ENCODE peak calls at places on chromosomes 6 and 20, in five cellular contexts. S is HepG2, J is K562, V is H1, U is HCT116. N is an unnamed sample.

GRCh38 chr6:8175046-8175777 is 72.9 kb upstream of the EEF1E1 start:
- DNase-seq in S (no peak), J (no peak), V (no peak), U (no peak), N (no peak)

GRCh38 chr20:59014680-59015389 is 4.4 kb upstream of the TUBB1 start:
- DNase-seq in S (no peak), J (no peak), V (no peak), U (no peak), N (no peak)

GRCh38 chr6:25369043-25369442 is 89.9 kb downstream of the CARMIL1 start:
- DNase-seq in S (no peak), J (no peak), V (no peak), U (no peak), N (no peak)

GRCh38 chr6:168909288-168909687 is 344.4 kb downstream of the THBS2 start:
- DNase-seq in S (no peak), J (no peak), V (no peak), U (no peak), N (no peak)

GRCh38 chr6:35048631-35049083 is 92.5 kb downstream of the TCP11 start:
- DNase-seq in S (no peak), J (no peak), V (no peak), U (no peak), N (no peak)

GRCh38 chr6:105373481-105373880 is 29.4 kb downstream of the PREP start:
- DNase-seq in S (no peak), J (no peak), V (no peak), U (no peak), N (no peak)

GRCh38 chr20:36726168-36726567 is 19.7 kb downstream of the NDRG3 start:
- DNase-seq in S (no peak), J (no peak), V (no peak), U (no peak), N (no peak)

GRCh38 chr20:46512943-46513844 is at the start of gene ZNF334:
- DNase-seq in S (peak), J (peak), V (peak), U (no peak), N (no peak)

GRCh38 chr6:30258204-30258603 is 45.0 kb upstream of the TRIM26 start:
- DNase-seq in S (no peak), J (no peak), V (no peak), U (no peak), N (no peak)

DNA sequence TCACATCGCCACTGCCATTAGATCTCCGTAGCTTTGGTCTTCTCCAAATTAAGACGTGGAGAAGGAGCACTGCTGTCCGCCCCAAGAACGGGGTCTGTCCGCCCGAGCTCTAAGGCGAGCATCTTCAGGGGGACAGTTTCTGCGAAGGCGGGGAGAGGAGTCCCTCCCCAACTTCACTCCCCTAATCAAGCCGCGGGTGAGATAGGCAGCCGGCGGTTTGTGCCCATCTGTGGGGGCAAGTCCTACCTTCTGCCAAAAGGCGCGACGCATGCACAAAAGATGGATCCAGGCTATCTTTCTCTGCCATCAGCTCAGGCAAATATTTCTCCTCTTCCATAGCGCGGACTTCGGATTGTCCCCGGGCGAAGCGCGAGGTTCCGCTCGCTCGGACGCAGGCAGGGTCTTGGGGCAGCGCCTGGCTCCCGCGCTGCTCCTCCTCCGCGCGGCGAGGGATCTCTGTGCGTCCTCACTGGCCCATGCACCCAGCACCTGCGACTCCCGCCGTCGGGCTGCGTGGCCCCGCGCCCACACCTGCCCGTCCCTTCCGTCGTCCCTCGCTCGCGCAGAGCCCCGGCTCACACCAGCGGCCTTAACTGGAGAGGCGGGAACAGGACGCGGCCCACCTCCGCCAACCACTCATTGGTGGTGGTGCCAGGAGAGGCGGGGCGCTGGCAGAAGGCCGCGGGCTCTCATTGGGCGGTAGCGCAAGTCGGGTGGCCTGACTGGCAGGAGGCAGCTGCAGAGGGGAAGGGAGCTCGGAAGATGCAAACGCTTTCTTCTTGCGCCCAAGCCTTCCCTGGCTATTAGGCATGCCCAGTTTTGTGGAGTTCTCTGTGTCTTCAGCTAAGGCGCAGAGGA is at the start of gene KHDRBS2:
- DNase-seq in S (peak), J (no peak), V (peak), U (no peak), N (peak)
- TF ChIP-seq JUND in S (no peak), J (no peak), V (no peak), U (no peak), N (no peak)

GRCh38 chr6:11656486-11656885 is 118.9 kb downstream of the TMEM170B start:
- DNase-seq in S (no peak), J (no peak), V (no peak), U (no peak), N (no peak)

GRCh38 chr6:11654876-11655275 is 117.3 kb downstream of the TMEM170B start:
- DNase-seq in S (no peak), J (no peak), V (no peak), U (no peak), N (no peak)

GRCh38 chr6:11650711-11651110 is 113.2 kb downstream of the TMEM170B start:
- DNase-seq in S (no peak), J (no peak), V (no peak), U (no peak), N (no peak)

GRCh38 chr6:11650297-11650696 is 112.7 kb downstream of the TMEM170B start:
- DNase-seq in S (no peak), J (no peak), V (peak), U (no peak), N (no peak)

GRCh38 chr6:11653028-11653583 is 115.6 kb downstream of the TMEM170B start:
- DNase-seq in S (peak), J (peak), V (peak), U (no peak), N (no peak)
- TF ChIP-seq JUND in S (no peak), J (peak), V (no peak), U (no peak), N (no peak)

GRCh38 chr6:41780623-41781301 is at the start of gene PRICKLE4:
- DNase-seq in S (no peak), J (peak), V (no peak), U (no peak), N (peak)
- TF ChIP-seq JUND in S (no peak), J (no peak), V (no peak), U (no peak), N (no peak)

DNA sequence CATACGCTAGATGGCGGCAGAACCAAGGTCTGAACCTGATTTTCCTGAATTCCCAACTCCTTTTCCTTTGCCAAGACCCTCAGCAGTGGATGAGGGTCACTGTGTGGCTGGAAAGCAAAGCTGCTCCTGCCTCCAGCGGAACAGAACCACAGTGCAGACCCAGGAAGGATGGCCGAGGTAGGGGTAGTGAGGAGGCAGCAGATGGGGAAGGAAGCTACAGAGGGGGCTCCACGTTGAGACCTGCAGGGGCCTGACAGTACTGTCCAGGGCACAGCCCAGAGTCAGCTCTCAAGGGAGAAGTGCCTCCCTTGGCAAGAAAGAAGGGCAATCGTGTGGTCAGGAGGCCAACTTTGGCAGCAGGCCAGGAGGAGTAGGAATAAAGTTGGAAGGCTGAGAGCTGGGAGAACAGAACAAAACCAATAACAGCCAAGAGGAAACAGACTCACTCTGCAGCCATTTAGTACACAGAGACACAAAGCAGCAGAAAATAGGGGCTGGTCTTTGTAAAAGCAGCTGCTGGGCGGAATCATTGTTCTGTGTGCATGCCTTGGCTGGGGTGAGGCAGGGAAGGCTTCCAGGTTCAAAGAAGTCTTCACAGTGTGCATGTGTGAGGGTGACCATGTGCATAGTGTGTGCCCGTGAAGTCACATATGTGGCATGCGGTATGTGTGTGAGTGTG is 3.1 kb downstream of the GABRR2 start:
- DNase-seq in S (peak), J (no peak), V (peak), U (no peak), N (peak)
- TF ChIP-seq JUND in S (no peak), J (no peak), V (no peak), U (no peak), N (no peak)

GRCh38 chr20:48685300-48685699 is 142.5 kb downstream of the PREX1 start:
- DNase-seq in S (no peak), J (no peak), V (no peak), U (no peak), N (no peak)

GRCh38 chr20:48688579-48688978 is 139.2 kb downstream of the PREX1 start:
- DNase-seq in S (no peak), J (no peak), V (no peak), U (no peak), N (no peak)

GRCh38 chr20:48684501-48685041 is 143.2 kb downstream of the PREX1 start:
- DNase-seq in S (no peak), J (no peak), V (no peak), U (no peak), N (no peak)

GRCh38 chr20:48687097-48687800 is 140.6 kb downstream of the PREX1 start:
- DNase-seq in S (no peak), J (no peak), V (no peak), U (no peak), N (no peak)

DNA sequence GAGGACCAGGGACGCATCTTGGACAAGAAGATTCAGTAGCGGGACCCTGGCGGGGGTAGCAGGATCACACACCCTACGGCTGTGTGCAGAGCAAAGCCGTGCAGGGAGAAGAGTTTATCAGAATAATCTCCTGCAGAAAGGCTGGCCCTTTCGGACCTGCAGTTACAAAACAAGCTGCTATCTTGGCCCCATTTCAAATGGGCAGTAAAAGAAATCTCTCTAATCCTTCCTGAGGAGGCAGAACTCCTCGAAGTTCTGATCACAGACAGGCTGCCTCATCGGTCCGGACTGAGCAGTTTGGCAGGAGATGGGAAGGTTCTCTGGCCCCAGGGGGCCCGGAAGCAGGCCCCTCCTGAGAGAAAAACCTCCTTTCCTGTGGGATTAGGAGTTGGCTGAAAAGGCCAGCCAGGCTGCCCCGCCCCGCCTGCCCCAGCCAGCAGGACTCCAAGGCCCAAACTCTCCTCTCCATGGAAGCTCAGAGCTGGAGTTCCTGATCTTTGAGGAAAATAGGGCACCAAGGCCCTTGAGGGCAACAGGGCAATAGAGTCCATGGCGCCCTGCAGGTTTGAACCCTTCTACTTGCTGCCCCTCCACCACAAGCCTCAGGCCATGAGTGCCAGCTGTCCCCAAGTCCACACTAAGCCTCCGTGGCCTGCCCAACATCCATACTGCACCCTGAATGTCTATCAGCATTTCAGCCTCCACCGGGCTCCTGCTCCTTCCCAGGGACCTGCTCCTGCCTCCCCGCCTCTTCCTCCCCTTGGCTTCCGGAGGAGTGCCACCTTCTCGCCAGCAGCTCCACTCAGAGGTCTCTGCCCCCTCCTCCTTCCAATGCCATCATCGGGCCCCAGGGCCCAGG is 141.3 kb downstream of the PREX1 start:
- DNase-seq in S (no peak), J (no peak), V (no peak), U (no peak), N (peak)
- TF ChIP-seq JUND in S (no peak), J (no peak), V (no peak), U (no peak), N (no peak)

DNA sequence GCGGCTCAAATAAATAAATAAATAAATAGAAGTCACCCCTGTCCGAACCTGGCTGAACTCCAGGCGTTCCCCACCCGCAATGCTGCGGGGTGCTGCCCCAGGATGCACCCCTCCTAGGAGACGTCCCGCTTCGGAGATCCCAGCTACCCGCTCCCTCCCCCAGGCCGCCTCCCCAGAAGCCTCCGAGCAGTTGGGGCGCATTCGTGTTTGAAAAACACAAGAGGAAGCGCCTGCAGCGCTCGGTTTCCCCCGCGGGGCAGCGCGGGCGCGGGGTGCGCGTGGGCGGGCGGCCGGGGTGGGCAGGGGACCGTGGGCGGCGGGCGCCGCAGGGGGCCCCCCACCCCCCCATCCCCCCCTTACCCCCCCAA is 27.3 kb downstream of the SERPINB9 start:
- DNase-seq in S (no peak), J (no peak), V (no peak), U (no peak), N (peak)
- TF ChIP-seq JUND in S (no peak), J (no peak), V (no peak), U (no peak), N (no peak)

DNA sequence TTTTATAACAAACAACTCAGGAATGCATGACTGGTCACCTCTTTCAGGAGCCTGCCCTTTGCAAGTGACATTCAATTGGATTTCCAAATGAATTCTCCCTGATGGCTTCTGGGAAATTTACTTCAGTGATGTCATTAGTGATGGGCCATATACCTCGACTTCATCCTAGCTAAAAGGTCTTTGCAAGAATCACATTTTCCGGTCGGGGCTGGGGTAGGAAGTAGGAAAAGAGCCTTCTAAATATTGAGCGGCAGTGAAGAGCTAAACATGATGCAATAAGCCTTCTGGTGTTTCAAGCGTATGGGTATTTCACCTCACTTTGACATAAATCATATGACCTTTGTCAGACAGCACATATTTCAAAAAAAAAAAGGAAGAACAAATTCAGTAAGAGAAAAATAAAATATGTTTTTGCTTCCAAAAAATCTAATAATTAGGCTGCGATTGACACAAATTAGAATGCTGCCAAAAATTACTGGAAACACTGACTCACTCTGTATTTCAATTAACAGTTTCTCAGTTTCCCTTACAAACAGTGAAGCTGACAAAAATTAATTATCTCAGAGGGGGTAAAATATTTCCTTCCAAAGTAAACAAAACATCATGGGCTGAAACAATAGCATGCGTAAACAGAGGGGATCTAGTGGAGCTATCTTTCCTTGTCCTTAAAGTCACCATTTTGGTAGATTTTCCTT is 39.8 kb downstream of the ADTRP start:
- DNase-seq in S (no peak), J (no peak), V (no peak), U (no peak), N (no peak)
- TF ChIP-seq JUND in S (no peak), J (peak), V (no peak), U (no peak), N (no peak)

DNA sequence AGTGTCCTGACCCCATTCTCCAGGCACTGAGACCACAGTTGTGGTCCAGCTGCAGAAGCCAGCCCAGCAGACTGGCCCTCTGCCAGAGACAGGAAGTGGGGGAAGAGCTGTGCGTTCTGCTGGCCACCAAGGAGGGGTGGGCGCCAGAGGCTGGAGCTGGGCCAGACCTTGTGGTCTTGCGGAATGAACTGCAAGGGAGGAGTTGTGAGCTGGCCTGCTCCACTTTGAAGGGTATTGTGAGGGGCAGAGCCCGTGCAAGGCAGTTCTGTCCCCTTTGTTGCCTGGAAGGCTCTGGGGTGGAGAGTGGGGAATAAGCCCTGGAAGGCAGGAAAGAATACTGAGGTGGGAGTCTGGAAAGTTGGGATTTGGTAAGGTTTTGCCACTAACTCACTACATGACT is 3.6 kb upstream of the MDFI start:
- DNase-seq in S (no peak), J (no peak), V (no peak), U (no peak), N (no peak)
- TF ChIP-seq JUND in S (no peak), J (no peak), V (no peak), U (no peak), N (no peak)

DNA sequence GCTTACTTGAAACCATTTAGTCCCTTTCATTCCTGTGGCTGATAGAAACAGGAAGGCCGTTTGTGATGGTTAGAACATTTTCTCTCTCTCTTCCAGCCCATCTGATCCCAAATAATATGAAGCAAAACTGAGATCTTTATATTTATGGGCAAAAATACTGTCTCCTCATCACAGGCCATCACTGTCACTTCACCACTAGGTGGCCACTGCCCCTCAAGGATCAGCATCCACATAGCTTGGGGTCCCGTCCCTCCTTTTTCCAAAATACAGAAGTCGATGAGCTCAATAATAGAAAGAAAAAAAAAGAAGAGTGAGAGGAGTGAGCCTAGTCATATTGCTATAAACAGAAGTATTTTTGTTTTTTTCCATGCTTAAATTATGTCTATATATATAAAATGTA is 46.4 kb upstream of the LAMP5 start:
- DNase-seq in S (peak), J (peak), V (no peak), U (no peak), N (no peak)
- TF ChIP-seq JUND in S (no peak), J (no peak), V (no peak), U (no peak), N (no peak)

GRCh38 chr6:108252055-108252454 is 8.8 kb downstream of the SNX3 start:
- DNase-seq in S (no peak), J (no peak), V (no peak), U (no peak), N (no peak)

GRCh38 chr6:108251252-108251651 is 9.6 kb downstream of the SNX3 start:
- DNase-seq in S (no peak), J (no peak), V (no peak), U (no peak), N (peak)

GRCh38 chr6:108250240-108250866 is 10.5 kb downstream of the SNX3 start:
- DNase-seq in S (no peak), J (peak), V (no peak), U (peak), N (no peak)

GRCh38 chr6:108260126-108260808 is 573 bp downstream of the SNX3 start:
- DNase-seq in S (no peak), J (peak), V (no peak), U (peak), N (peak)

GRCh38 chr6:108254436-108255410 is 6.1 kb downstream of the SNX3 start:
- DNase-seq in S (no peak), J (no peak), V (no peak), U (no peak), N (no peak)
- TF ChIP-seq JUND in S (no peak), J (no peak), V (no peak), U (no peak), N (no peak)

N was measured in T47D.